ENCODE peak calls at places on chromosomes 2 and 18, in four cellular contexts. One of them, this sample, is unnamed.

GRCh38 chr2:153519260-153519875 is 40.8 kb upstream of the RPRM start:
- DNase-seq in endodermal cell: peak
- DNase-seq in CD4-positive, alpha-beta T cell: peak
- DNase-seq in stimulated activated CD8-positive, alpha-beta memory T cell treated with anti-CD3 and anti-CD28 coated beads, Interleukin-7, amount 100 ng/mL, for 24 hours: peak
- DNase-seq in this sample: no peak

GRCh38 chr2:96763511-96764252 is 3.0 kb downstream of the CNNM4 start:
- DNase-seq in endodermal cell: peak
- DNase-seq in CD4-positive, alpha-beta T cell: no peak
- DNase-seq in stimulated activated CD8-positive, alpha-beta memory T cell treated with anti-CD3 and anti-CD28 coated beads, Interleukin-7, amount 100 ng/mL, for 24 hours: no peak
- DNase-seq in this sample: no peak

GRCh38 chr18:41870817-41871216 is 84.2 kb upstream of the PIK3C3 start:
- DNase-seq in endodermal cell: no peak
- DNase-seq in CD4-positive, alpha-beta T cell: no peak
- DNase-seq in stimulated activated CD8-positive, alpha-beta memory T cell treated with anti-CD3 and anti-CD28 coated beads, Interleukin-7, amount 100 ng/mL, for 24 hours: no peak
- DNase-seq in this sample: no peak

GRCh38 chr18:32742620-32743019 is 30.2 kb downstream of the KLHL14 start:
- DNase-seq in endodermal cell: peak
- DNase-seq in CD4-positive, alpha-beta T cell: no peak
- DNase-seq in stimulated activated CD8-positive, alpha-beta memory T cell treated with anti-CD3 and anti-CD28 coated beads, Interleukin-7, amount 100 ng/mL, for 24 hours: no peak
- DNase-seq in this sample: no peak

GRCh38 chr2:10835052-10835970 is 22.7 kb upstream of the PDIA6 start:
- DNase-seq in endodermal cell: peak
- DNase-seq in CD4-positive, alpha-beta T cell: peak
- DNase-seq in stimulated activated CD8-positive, alpha-beta memory T cell treated with anti-CD3 and anti-CD28 coated beads, Interleukin-7, amount 100 ng/mL, for 24 hours: peak
- DNase-seq in this sample: peak

GRCh38 chr2:45938649-45939511 is 287.4 kb downstream of the PRKCE start:
- DNase-seq in endodermal cell: peak
- DNase-seq in CD4-positive, alpha-beta T cell: no peak
- DNase-seq in stimulated activated CD8-positive, alpha-beta memory T cell treated with anti-CD3 and anti-CD28 coated beads, Interleukin-7, amount 100 ng/mL, for 24 hours: no peak
- DNase-seq in this sample: no peak

GRCh38 chr18:39051013-39051412 is 1485.4 kb upstream of the CELF4 start:
- DNase-seq in endodermal cell: no peak
- DNase-seq in CD4-positive, alpha-beta T cell: no peak
- DNase-seq in stimulated activated CD8-positive, alpha-beta memory T cell treated with anti-CD3 and anti-CD28 coated beads, Interleukin-7, amount 100 ng/mL, for 24 hours: no peak
- DNase-seq in this sample: no peak

GRCh38 chr18:75530548-75531211 is 103.2 kb upstream of the SMIM21 start:
- DNase-seq in endodermal cell: no peak
- DNase-seq in CD4-positive, alpha-beta T cell: no peak
- DNase-seq in stimulated activated CD8-positive, alpha-beta memory T cell treated with anti-CD3 and anti-CD28 coated beads, Interleukin-7, amount 100 ng/mL, for 24 hours: no peak
- DNase-seq in this sample: no peak

GRCh38 chr2:15652316-15653276 is 60.9 kb downstream of the DDX1 start:
- DNase-seq in endodermal cell: no peak
- DNase-seq in CD4-positive, alpha-beta T cell: no peak
- DNase-seq in stimulated activated CD8-positive, alpha-beta memory T cell treated with anti-CD3 and anti-CD28 coated beads, Interleukin-7, amount 100 ng/mL, for 24 hours: no peak
- DNase-seq in this sample: no peak

GRCh38 chr2:146602383-146602782 is 1242.4 kb upstream of the ACVR2A start:
- DNase-seq in endodermal cell: no peak
- DNase-seq in CD4-positive, alpha-beta T cell: no peak
- DNase-seq in stimulated activated CD8-positive, alpha-beta memory T cell treated with anti-CD3 and anti-CD28 coated beads, Interleukin-7, amount 100 ng/mL, for 24 hours: no peak
- DNase-seq in this sample: no peak

GRCh38 chr2:223943561-223944008 is 1.6 kb downstream of the WDFY1 start:
- DNase-seq in endodermal cell: no peak
- DNase-seq in CD4-positive, alpha-beta T cell: no peak
- DNase-seq in stimulated activated CD8-positive, alpha-beta memory T cell treated with anti-CD3 and anti-CD28 coated beads, Interleukin-7, amount 100 ng/mL, for 24 hours: no peak
- DNase-seq in this sample: no peak

GRCh38 chr2:126796931-126797621 is 101.6 kb upstream of the TEX51 start:
- DNase-seq in endodermal cell: peak
- DNase-seq in CD4-positive, alpha-beta T cell: no peak
- DNase-seq in stimulated activated CD8-positive, alpha-beta memory T cell treated with anti-CD3 and anti-CD28 coated beads, Interleukin-7, amount 100 ng/mL, for 24 hours: no peak
- DNase-seq in this sample: no peak

GRCh38 chr2:84823788-84824187 is 57.1 kb downstream of the TRABD2A start:
- DNase-seq in endodermal cell: no peak
- DNase-seq in CD4-positive, alpha-beta T cell: no peak
- DNase-seq in stimulated activated CD8-positive, alpha-beta memory T cell treated with anti-CD3 and anti-CD28 coated beads, Interleukin-7, amount 100 ng/mL, for 24 hours: no peak
- DNase-seq in this sample: no peak

GRCh38 chr2:234955971-234956509 is 4.2 kb downstream of the SH3BP4 start:
- DNase-seq in endodermal cell: peak
- DNase-seq in CD4-positive, alpha-beta T cell: no peak
- DNase-seq in stimulated activated CD8-positive, alpha-beta memory T cell treated with anti-CD3 and anti-CD28 coated beads, Interleukin-7, amount 100 ng/mL, for 24 hours: no peak
- DNase-seq in this sample: no peak

GRCh38 chr2:43184339-43184895 is 42.0 kb downstream of the ZFP36L2 start:
- DNase-seq in endodermal cell: peak
- DNase-seq in CD4-positive, alpha-beta T cell: peak
- DNase-seq in stimulated activated CD8-positive, alpha-beta memory T cell treated with anti-CD3 and anti-CD28 coated beads, Interleukin-7, amount 100 ng/mL, for 24 hours: no peak
- DNase-seq in this sample: peak

GRCh38 chr18:45416168-45416567 is 199.1 kb upstream of the SLC14A2 start:
- DNase-seq in endodermal cell: no peak
- DNase-seq in CD4-positive, alpha-beta T cell: no peak
- DNase-seq in stimulated activated CD8-positive, alpha-beta memory T cell treated with anti-CD3 and anti-CD28 coated beads, Interleukin-7, amount 100 ng/mL, for 24 hours: no peak
- DNase-seq in this sample: no peak

GRCh38 chr2:43217228-43218220 is 8.9 kb downstream of the ZFP36L2 start:
- DNase-seq in endodermal cell: peak
- DNase-seq in CD4-positive, alpha-beta T cell: no peak
- DNase-seq in stimulated activated CD8-positive, alpha-beta memory T cell treated with anti-CD3 and anti-CD28 coated beads, Interleukin-7, amount 100 ng/mL, for 24 hours: no peak
- DNase-seq in this sample: no peak

GRCh38 chr2:213696427-213696826 is 412.2 kb downstream of the SPAG16 start:
- DNase-seq in endodermal cell: no peak
- DNase-seq in CD4-positive, alpha-beta T cell: no peak
- DNase-seq in stimulated activated CD8-positive, alpha-beta memory T cell treated with anti-CD3 and anti-CD28 coated beads, Interleukin-7, amount 100 ng/mL, for 24 hours: no peak
- DNase-seq in this sample: no peak

GRCh38 chr2:191635333-191636234 is 42.4 kb upstream of the NABP1 start:
- DNase-seq in endodermal cell: no peak
- DNase-seq in CD4-positive, alpha-beta T cell: no peak
- DNase-seq in stimulated activated CD8-positive, alpha-beta memory T cell treated with anti-CD3 and anti-CD28 coated beads, Interleukin-7, amount 100 ng/mL, for 24 hours: no peak
- DNase-seq in this sample: no peak

GRCh38 chr2:124316875-124317605 is 292.0 kb downstream of the CNTNAP5 start:
- DNase-seq in endodermal cell: no peak
- DNase-seq in CD4-positive, alpha-beta T cell: no peak
- DNase-seq in stimulated activated CD8-positive, alpha-beta memory T cell treated with anti-CD3 and anti-CD28 coated beads, Interleukin-7, amount 100 ng/mL, for 24 hours: no peak
- DNase-seq in this sample: no peak

GRCh38 chr18:56789004-56789888 is 138.1 kb downstream of the WDR7 start:
- DNase-seq in endodermal cell: peak
- DNase-seq in CD4-positive, alpha-beta T cell: no peak
- DNase-seq in stimulated activated CD8-positive, alpha-beta memory T cell treated with anti-CD3 and anti-CD28 coated beads, Interleukin-7, amount 100 ng/mL, for 24 hours: peak
- DNase-seq in this sample: no peak

GRCh38 chr18:9796933-9797549 is 88.7 kb upstream of the TXNDC2 start:
- DNase-seq in endodermal cell: no peak
- DNase-seq in CD4-positive, alpha-beta T cell: no peak
- DNase-seq in stimulated activated CD8-positive, alpha-beta memory T cell treated with anti-CD3 and anti-CD28 coated beads, Interleukin-7, amount 100 ng/mL, for 24 hours: no peak
- DNase-seq in this sample: no peak

GRCh38 chr18:77102246-77103040 is 30.1 kb downstream of the MBP start:
- DNase-seq in endodermal cell: no peak
- DNase-seq in CD4-positive, alpha-beta T cell: no peak
- DNase-seq in stimulated activated CD8-positive, alpha-beta memory T cell treated with anti-CD3 and anti-CD28 coated beads, Interleukin-7, amount 100 ng/mL, for 24 hours: no peak
- DNase-seq in this sample: peak

GRCh38 chr18:49544362-49544761 is 17.5 kb upstream of the LIPG start:
- DNase-seq in endodermal cell: no peak
- DNase-seq in CD4-positive, alpha-beta T cell: no peak
- DNase-seq in stimulated activated CD8-positive, alpha-beta memory T cell treated with anti-CD3 and anti-CD28 coated beads, Interleukin-7, amount 100 ng/mL, for 24 hours: no peak
- DNase-seq in this sample: no peak

GRCh38 chr18:74836296-74837139 is 238.8 kb downstream of the ZNF407 start:
- DNase-seq in endodermal cell: no peak
- DNase-seq in CD4-positive, alpha-beta T cell: no peak
- DNase-seq in stimulated activated CD8-positive, alpha-beta memory T cell treated with anti-CD3 and anti-CD28 coated beads, Interleukin-7, amount 100 ng/mL, for 24 hours: no peak
- DNase-seq in this sample: no peak

GRCh38 chr2:185896090-185896693 is 157.6 kb downstream of the FSIP2 start:
- DNase-seq in endodermal cell: no peak
- DNase-seq in CD4-positive, alpha-beta T cell: no peak
- DNase-seq in stimulated activated CD8-positive, alpha-beta memory T cell treated with anti-CD3 and anti-CD28 coated beads, Interleukin-7, amount 100 ng/mL, for 24 hours: no peak
- DNase-seq in this sample: no peak

GRCh38 chr2:204871246-204871953 is 326.1 kb downstream of the PARD3B start:
- DNase-seq in endodermal cell: no peak
- DNase-seq in CD4-positive, alpha-beta T cell: no peak
- DNase-seq in stimulated activated CD8-positive, alpha-beta memory T cell treated with anti-CD3 and anti-CD28 coated beads, Interleukin-7, amount 100 ng/mL, for 24 hours: no peak
- DNase-seq in this sample: peak

GRCh38 chr18:13051950-13052349 is 60.8 kb downstream of the CEP192 start:
- DNase-seq in endodermal cell: no peak
- DNase-seq in CD4-positive, alpha-beta T cell: no peak
- DNase-seq in stimulated activated CD8-positive, alpha-beta memory T cell treated with anti-CD3 and anti-CD28 coated beads, Interleukin-7, amount 100 ng/mL, for 24 hours: no peak
- DNase-seq in this sample: no peak

GRCh38 chr2:222655406-222655747 is 515 bp downstream of the FARSB start:
- DNase-seq in endodermal cell: no peak
- DNase-seq in CD4-positive, alpha-beta T cell: no peak
- DNase-seq in stimulated activated CD8-positive, alpha-beta memory T cell treated with anti-CD3 and anti-CD28 coated beads, Interleukin-7, amount 100 ng/mL, for 24 hours: no peak
- DNase-seq in this sample: no peak

GRCh38 chr2:209986405-209986804 is 16.0 kb upstream of the RPE start:
- DNase-seq in endodermal cell: no peak
- DNase-seq in CD4-positive, alpha-beta T cell: no peak
- DNase-seq in stimulated activated CD8-positive, alpha-beta memory T cell treated with anti-CD3 and anti-CD28 coated beads, Interleukin-7, amount 100 ng/mL, for 24 hours: no peak
- DNase-seq in this sample: no peak

GRCh38 chr2:239942090-239942489 is 83.1 kb downstream of the NDUFA10 start:
- DNase-seq in endodermal cell: no peak
- DNase-seq in CD4-positive, alpha-beta T cell: no peak
- DNase-seq in stimulated activated CD8-positive, alpha-beta memory T cell treated with anti-CD3 and anti-CD28 coated beads, Interleukin-7, amount 100 ng/mL, for 24 hours: no peak
- DNase-seq in this sample: no peak

This sample was measured in CD4-positive, alpha-beta memory T cell.